ENCODE peak calls at places on chromosomes 11 and 22, in six cellular contexts. One of them, this sample, is unnamed.

GRCh38 chr11:116558504-116559252 is 214.1 kb downstream of the BUD13 start:
- DNase-seq in lower lobe of right lung: no peak
- DNase-seq in thyroid gland: no peak
- DNase-seq in stomach: no peak
- DNase-seq in right atrium auricular region: no peak
- DNase-seq in upper lobe of right lung: no peak
- DNase-seq in this sample: no peak

GRCh38 chr11:6968816-6969215 is 42.6 kb downstream of the ZNF215 start:
- DNase-seq in lower lobe of right lung: no peak
- DNase-seq in thyroid gland: no peak
- DNase-seq in stomach: no peak
- DNase-seq in right atrium auricular region: no peak
- DNase-seq in upper lobe of right lung: no peak
- DNase-seq in this sample: no peak

GRCh38 chr22:31127181-31127772 is 4.5 kb downstream of the INPP5J start:
- DNase-seq in lower lobe of right lung: no peak
- DNase-seq in thyroid gland: peak; percentile 67
- DNase-seq in stomach: no peak
- DNase-seq in right atrium auricular region: no peak
- DNase-seq in upper lobe of right lung: no peak
- DNase-seq in this sample: peak; percentile 67

GRCh38 chr11:118973985-118974384 is 2.4 kb downstream of the FOXR1 start:
- DNase-seq in lower lobe of right lung: no peak
- DNase-seq in thyroid gland: no peak
- DNase-seq in stomach: no peak
- DNase-seq in right atrium auricular region: no peak
- DNase-seq in upper lobe of right lung: no peak
- DNase-seq in this sample: no peak

GRCh38 chr22:35892192-35892591 is 136.4 kb downstream of the RBFOX2 start:
- DNase-seq in lower lobe of right lung: no peak
- DNase-seq in thyroid gland: no peak
- DNase-seq in stomach: no peak
- DNase-seq in right atrium auricular region: no peak
- DNase-seq in upper lobe of right lung: no peak
- DNase-seq in this sample: no peak

GRCh38 chr22:43854151-43854785 is 8.0 kb downstream of the SULT4A1 start:
- DNase-seq in lower lobe of right lung: no peak
- DNase-seq in thyroid gland: no peak
- DNase-seq in stomach: no peak
- DNase-seq in right atrium auricular region: no peak
- DNase-seq in upper lobe of right lung: peak; percentile 44
- DNase-seq in this sample: peak; percentile 65

GRCh38 chr11:16191212-16191851 is 165.0 kb downstream of the SOX6 start:
- DNase-seq in lower lobe of right lung: no peak
- DNase-seq in thyroid gland: no peak
- DNase-seq in stomach: no peak
- DNase-seq in right atrium auricular region: no peak
- DNase-seq in upper lobe of right lung: peak; percentile 46
- DNase-seq in this sample: no peak

GRCh38 chr11:1827095-1827797 is 7.5 kb upstream of the SYT8 start:
- DNase-seq in lower lobe of right lung: peak; percentile 79
- DNase-seq in thyroid gland: peak; percentile 43
- DNase-seq in stomach: peak; percentile 90
- DNase-seq in right atrium auricular region: no peak
- DNase-seq in upper lobe of right lung: peak; percentile 85
- DNase-seq in this sample: peak; percentile 92

GRCh38 chr11:40215605-40216004 is 1243.8 kb downstream of the LRRC4C start:
- DNase-seq in lower lobe of right lung: no peak
- DNase-seq in thyroid gland: no peak
- DNase-seq in stomach: no peak
- DNase-seq in right atrium auricular region: no peak
- DNase-seq in upper lobe of right lung: no peak
- DNase-seq in this sample: no peak

GRCh38 chr11:45379162-45379863 is 93.2 kb upstream of the SYT13 start:
- DNase-seq in lower lobe of right lung: no peak
- DNase-seq in thyroid gland: no peak
- DNase-seq in stomach: no peak
- DNase-seq in right atrium auricular region: no peak
- DNase-seq in upper lobe of right lung: no peak
- DNase-seq in this sample: no peak

GRCh38 chr11:72864692-72865655 is 50.8 kb downstream of the ATG16L2 start:
- DNase-seq in lower lobe of right lung: no peak
- DNase-seq in thyroid gland: no peak
- DNase-seq in stomach: no peak
- DNase-seq in right atrium auricular region: no peak
- DNase-seq in upper lobe of right lung: no peak
- DNase-seq in this sample: no peak

GRCh38 chr11:61972796-61973602 is 5.6 kb upstream of the FTH1 start:
- DNase-seq in lower lobe of right lung: no peak
- DNase-seq in thyroid gland: peak; percentile 64
- DNase-seq in stomach: no peak
- DNase-seq in right atrium auricular region: no peak
- DNase-seq in upper lobe of right lung: peak; percentile 59
- DNase-seq in this sample: no peak

GRCh38 chr11:5992604-5993251 is 5.9 kb upstream of the OR52L1 start:
- DNase-seq in lower lobe of right lung: no peak
- DNase-seq in thyroid gland: no peak
- DNase-seq in stomach: no peak
- DNase-seq in right atrium auricular region: no peak
- DNase-seq in upper lobe of right lung: no peak
- DNase-seq in this sample: no peak

GRCh38 chr22:30209642-30210041 is 36.9 kb downstream of the LIF start:
- DNase-seq in lower lobe of right lung: no peak
- DNase-seq in thyroid gland: no peak
- DNase-seq in stomach: no peak
- DNase-seq in right atrium auricular region: no peak
- DNase-seq in upper lobe of right lung: no peak
- DNase-seq in this sample: no peak

GRCh38 chr22:35357883-35358621 is 22.8 kb upstream of the HMOX1 start:
- DNase-seq in lower lobe of right lung: no peak
- DNase-seq in thyroid gland: no peak
- DNase-seq in stomach: no peak
- DNase-seq in right atrium auricular region: no peak
- DNase-seq in upper lobe of right lung: no peak
- DNase-seq in this sample: no peak

GRCh38 chr22:41504397-41504796 is 35.5 kb downstream of the ACO2 start:
- DNase-seq in lower lobe of right lung: no peak
- DNase-seq in thyroid gland: no peak
- DNase-seq in stomach: no peak
- DNase-seq in right atrium auricular region: no peak
- DNase-seq in upper lobe of right lung: no peak
- DNase-seq in this sample: peak; percentile 87

GRCh38 chr11:12088047-12088481 is 22.3 kb upstream of the MICAL2 start:
- DNase-seq in lower lobe of right lung: no peak
- DNase-seq in thyroid gland: peak; percentile 32
- DNase-seq in stomach: no peak
- DNase-seq in right atrium auricular region: peak; percentile 83
- DNase-seq in upper lobe of right lung: no peak
- DNase-seq in this sample: peak; percentile 89

GRCh38 chr11:60970369-60970774 is 1.1 kb upstream of the CD6 start:
- DNase-seq in lower lobe of right lung: peak; percentile 79
- DNase-seq in thyroid gland: peak; percentile 49
- DNase-seq in stomach: peak; percentile 79
- DNase-seq in right atrium auricular region: no peak
- DNase-seq in upper lobe of right lung: peak; percentile 86
- DNase-seq in this sample: no peak

GRCh38 chr22:35432226-35432905 is 32.4 kb downstream of the MCM5 start:
- DNase-seq in lower lobe of right lung: no peak
- DNase-seq in thyroid gland: peak; percentile 22
- DNase-seq in stomach: no peak
- DNase-seq in right atrium auricular region: no peak
- DNase-seq in upper lobe of right lung: no peak
- DNase-seq in this sample: no peak

GRCh38 chr22:46079093-46079860 is 71.0 kb upstream of the PPARA start:
- DNase-seq in lower lobe of right lung: peak; percentile 39
- DNase-seq in thyroid gland: peak; percentile 2
- DNase-seq in stomach: peak; percentile 24
- DNase-seq in right atrium auricular region: no peak
- DNase-seq in upper lobe of right lung: peak; percentile 57
- DNase-seq in this sample: peak; percentile 76

GRCh38 chr11:79366218-79366617 is 74.6 kb downstream of the TENM4 start:
- DNase-seq in lower lobe of right lung: no peak
- DNase-seq in thyroid gland: no peak
- DNase-seq in stomach: no peak
- DNase-seq in right atrium auricular region: no peak
- DNase-seq in upper lobe of right lung: no peak
- DNase-seq in this sample: no peak

GRCh38 chr11:79362358-79362757 is 78.5 kb downstream of the TENM4 start:
- DNase-seq in lower lobe of right lung: no peak
- DNase-seq in thyroid gland: no peak
- DNase-seq in stomach: no peak
- DNase-seq in right atrium auricular region: no peak
- DNase-seq in upper lobe of right lung: no peak
- DNase-seq in this sample: no peak

GRCh38 chr11:79362821-79363220 is 78.0 kb downstream of the TENM4 start:
- DNase-seq in lower lobe of right lung: no peak
- DNase-seq in thyroid gland: no peak
- DNase-seq in stomach: no peak
- DNase-seq in right atrium auricular region: no peak
- DNase-seq in upper lobe of right lung: no peak
- DNase-seq in this sample: no peak

GRCh38 chr11:79363261-79363660 is 77.6 kb downstream of the TENM4 start:
- DNase-seq in lower lobe of right lung: no peak
- DNase-seq in thyroid gland: no peak
- DNase-seq in stomach: no peak
- DNase-seq in right atrium auricular region: no peak
- DNase-seq in upper lobe of right lung: no peak
- DNase-seq in this sample: no peak

GRCh38 chr11:79363861-79364378 is 76.9 kb downstream of the TENM4 start:
- DNase-seq in lower lobe of right lung: no peak
- DNase-seq in thyroid gland: no peak
- DNase-seq in stomach: no peak
- DNase-seq in right atrium auricular region: no peak
- DNase-seq in upper lobe of right lung: no peak
- DNase-seq in this sample: no peak
- H3K4me3 ChIP-seq in lower lobe of right lung: no peak overlapping the region
- H3K4me3 ChIP-seq in thyroid gland: no peak overlapping the region
- H3K4me3 ChIP-seq in stomach: no peak overlapping the region
- H3K4me3 ChIP-seq in right atrium auricular region: no peak overlapping the region
- H3K4me3 ChIP-seq in upper lobe of right lung: no peak overlapping the region
- H3K4me3 ChIP-seq in this sample: no peak overlapping the region

GRCh38 chr11:47147250-47147649 is 29.4 kb downstream of the ARFGAP2 start:
- DNase-seq in lower lobe of right lung: no peak
- DNase-seq in thyroid gland: no peak
- DNase-seq in stomach: no peak
- DNase-seq in right atrium auricular region: no peak
- DNase-seq in upper lobe of right lung: no peak
- DNase-seq in this sample: no peak

GRCh38 chr11:47149781-47150180 is 26.9 kb downstream of the ARFGAP2 start:
- DNase-seq in lower lobe of right lung: no peak
- DNase-seq in thyroid gland: no peak
- DNase-seq in stomach: no peak
- DNase-seq in right atrium auricular region: no peak
- DNase-seq in upper lobe of right lung: no peak
- DNase-seq in this sample: no peak

GRCh38 chr11:47148903-47149535 is 27.7 kb downstream of the ARFGAP2 start:
- DNase-seq in lower lobe of right lung: no peak
- DNase-seq in thyroid gland: peak; percentile 17
- DNase-seq in stomach: peak; percentile 68
- DNase-seq in right atrium auricular region: no peak
- DNase-seq in upper lobe of right lung: no peak
- DNase-seq in this sample: no peak

GRCh38 chr11:47144541-47144940 is 32.1 kb downstream of the ARFGAP2 start:
- DNase-seq in lower lobe of right lung: no peak
- DNase-seq in thyroid gland: no peak
- DNase-seq in stomach: no peak
- DNase-seq in right atrium auricular region: no peak
- DNase-seq in upper lobe of right lung: no peak
- DNase-seq in this sample: no peak

DNA sequence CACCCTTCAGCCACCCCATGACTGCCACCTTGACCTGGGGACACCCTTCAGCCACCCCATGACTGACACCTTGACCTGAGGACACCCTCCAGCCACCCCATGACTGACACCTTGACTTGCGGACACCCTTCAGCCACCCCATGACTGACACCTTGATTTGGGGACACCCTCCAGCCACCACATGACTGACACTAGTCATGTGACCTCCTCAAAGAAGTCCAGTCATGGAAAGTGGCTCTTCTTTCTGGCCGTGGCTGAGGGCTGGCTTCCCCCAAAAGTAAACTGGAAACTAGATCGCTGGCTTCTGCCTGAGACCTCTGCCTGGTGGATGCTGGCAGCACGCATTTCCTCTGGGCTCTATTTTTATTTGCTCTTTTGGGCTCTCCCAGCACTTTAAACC is 28.4 kb downstream of the ARFGAP2 start:
- DNase-seq in lower lobe of right lung: no peak
- DNase-seq in thyroid gland: no peak
- DNase-seq in stomach: no peak
- DNase-seq in right atrium auricular region: no peak
- DNase-seq in upper lobe of right lung: no peak
- DNase-seq in this sample: no peak
- H3K27ac ChIP-seq in lower lobe of right lung: no peak overlapping the region
- H3K27ac ChIP-seq in thyroid gland: no peak overlapping the region
- H3K27ac ChIP-seq in stomach: no peak overlapping the region
- H3K27ac ChIP-seq in right atrium auricular region: no peak overlapping the region
- H3K27ac ChIP-seq in upper lobe of right lung: no peak overlapping the region
- H3K27ac ChIP-seq in this sample: no peak overlapping the region

DNA sequence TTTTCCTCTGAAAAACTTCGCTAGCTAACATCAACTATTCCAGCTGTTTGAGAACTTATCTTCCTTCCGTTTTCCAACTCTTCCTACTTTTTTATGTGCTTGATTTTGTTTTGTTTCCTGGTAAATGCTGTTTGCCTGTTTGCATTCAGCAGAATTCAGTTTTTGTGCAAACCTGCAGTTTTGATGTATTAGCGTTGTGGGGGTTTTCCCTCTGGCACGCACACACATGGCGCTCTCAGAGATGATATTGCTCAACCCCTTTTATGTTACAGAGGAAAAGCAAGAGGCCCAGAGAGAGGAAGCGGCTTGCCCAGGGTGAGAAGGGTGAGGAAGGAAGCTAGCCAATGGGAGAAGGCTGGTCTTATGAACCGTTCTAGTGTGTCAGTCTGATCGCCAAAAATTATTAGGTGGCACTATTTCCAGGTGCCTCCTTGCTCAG is 706 bp upstream of the CTSC start:
- DNase-seq in lower lobe of right lung: peak; percentile 70
- DNase-seq in thyroid gland: peak; percentile 24
- DNase-seq in stomach: peak; percentile 41
- DNase-seq in right atrium auricular region: peak; percentile 74
- DNase-seq in upper lobe of right lung: peak; percentile 73
- DNase-seq in this sample: no peak
- H3K4me3 ChIP-seq in lower lobe of right lung: peak overlapping the region; percentile 81
- H3K4me3 ChIP-seq in thyroid gland: peak overlapping the region; percentile 76
- H3K4me3 ChIP-seq in stomach: peak overlapping the region; percentile 81
- H3K4me3 ChIP-seq in right atrium auricular region: peak overlapping the region; percentile 74
- H3K4me3 ChIP-seq in upper lobe of right lung: peak overlapping the region; percentile 92
- H3K4me3 ChIP-seq in this sample: peak overlapping the region; percentile 87

DNA sequence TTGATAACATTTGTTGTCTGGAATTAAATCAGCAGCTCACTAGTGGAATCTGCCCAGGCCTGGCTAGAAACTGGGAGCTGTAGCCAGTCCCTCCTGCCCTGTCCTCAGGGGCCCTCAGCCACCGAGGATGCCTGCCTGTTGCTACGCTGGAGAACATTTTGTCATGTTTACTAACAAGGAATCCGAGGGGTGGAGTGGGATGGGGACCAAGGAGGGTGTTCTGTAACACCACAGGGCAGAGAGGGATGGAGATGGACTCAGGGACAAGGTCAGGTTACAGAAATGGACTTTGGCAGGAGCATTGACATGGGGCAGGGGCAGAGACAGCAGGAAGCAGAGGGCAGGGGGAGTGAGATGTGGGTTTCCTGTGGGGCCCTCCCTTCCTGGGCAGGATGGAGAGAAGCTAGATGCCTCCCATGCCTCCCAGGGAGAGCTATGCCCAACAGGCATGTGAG is 45.8 kb upstream of the AMPD3 start:
- DNase-seq in lower lobe of right lung: no peak
- DNase-seq in thyroid gland: no peak
- DNase-seq in stomach: no peak
- DNase-seq in right atrium auricular region: peak; percentile 50
- DNase-seq in upper lobe of right lung: no peak
- DNase-seq in this sample: no peak
- H3K27ac ChIP-seq in lower lobe of right lung: no peak overlapping the region
- H3K27ac ChIP-seq in thyroid gland: no peak overlapping the region
- H3K27ac ChIP-seq in stomach: no peak overlapping the region
- H3K27ac ChIP-seq in right atrium auricular region: peak overlapping the region; percentile 40
- H3K27ac ChIP-seq in upper lobe of right lung: no peak overlapping the region
- H3K27ac ChIP-seq in this sample: no peak overlapping the region